ENCODE peak calls at places on chromosome 19, in six cellular contexts. One of them, this sample, is unnamed.

GRCh38 chr19:53849237-53849676 is 18.4 kb upstream of the MYADM start:
- DNase-seq in uterus: no peak
- DNase-seq in upper lobe of left lung: no peak
- DNase-seq in lung: no peak
- DNase-seq in aorta: no peak
- DNase-seq in kidney: no peak
- DNase-seq in this sample: peak; percentile 53

GRCh38 chr19:6161271-6161850 is 25.9 kb downstream of the ACSBG2 start:
- DNase-seq in upper lobe of left lung: no peak
- DNase-seq in uterus: peak; percentile 58
- DNase-seq in lung: peak; percentile 56
- DNase-seq in kidney: peak; percentile 76
- DNase-seq in aorta: no peak
- DNase-seq in this sample: peak; percentile 63

GRCh38 chr19:1085676-1086442 is 9.3 kb downstream of the POLR2E start:
- DNase-seq in lung: no peak
- DNase-seq in kidney: no peak
- DNase-seq in aorta: no peak
- DNase-seq in uterus: no peak
- DNase-seq in upper lobe of left lung: peak; percentile 81
- DNase-seq in this sample: no peak

GRCh38 chr19:13012690-13013608 is 17.7 kb downstream of the NFIX start:
- DNase-seq in upper lobe of left lung: peak; percentile 84
- DNase-seq in uterus: peak; percentile 88
- DNase-seq in lung: no peak
- DNase-seq in kidney: peak; percentile 91
- DNase-seq in aorta: peak; percentile 74
- DNase-seq in this sample: no peak

GRCh38 chr19:7272856-7273578 is 21.2 kb downstream of the INSR start:
- DNase-seq in kidney: no peak
- DNase-seq in aorta: no peak
- DNase-seq in uterus: no peak
- DNase-seq in lung: no peak
- DNase-seq in upper lobe of left lung: no peak
- DNase-seq in this sample: no peak

GRCh38 chr19:36577271-36577996 is 4.3 kb upstream of the ZNF529 start:
- DNase-seq in kidney: no peak
- DNase-seq in upper lobe of left lung: no peak
- DNase-seq in aorta: no peak
- DNase-seq in lung: no peak
- DNase-seq in uterus: no peak
- DNase-seq in this sample: no peak

GRCh38 chr19:5225486-5226345 is 114.9 kb downstream of the PTPRS start:
- DNase-seq in lung: no peak
- DNase-seq in uterus: no peak
- DNase-seq in kidney: no peak
- DNase-seq in aorta: no peak
- DNase-seq in upper lobe of left lung: no peak
- DNase-seq in this sample: no peak

GRCh38 chr19:4909897-4910593 is 744 bp downstream of the UHRF1 start:
- DNase-seq in kidney: peak; percentile 96
- DNase-seq in aorta: peak; percentile 95
- DNase-seq in upper lobe of left lung: peak; percentile 99
- DNase-seq in uterus: peak; percentile 86
- DNase-seq in lung: peak; percentile 89
- DNase-seq in this sample: peak; percentile 93

GRCh38 chr19:11465605-11466004 is 15.2 kb downstream of the ELAVL3 start:
- DNase-seq in uterus: no peak
- DNase-seq in kidney: no peak
- DNase-seq in aorta: no peak
- DNase-seq in upper lobe of left lung: no peak
- DNase-seq in lung: no peak
- DNase-seq in this sample: no peak

GRCh38 chr19:38389957-38390924 is 1.7 kb downstream of the SPRED3 start:
- DNase-seq in uterus: no peak
- DNase-seq in aorta: no peak
- DNase-seq in lung: no peak
- DNase-seq in kidney: no peak
- DNase-seq in upper lobe of left lung: no peak
- DNase-seq in this sample: no peak

GRCh38 chr19:17680235-17680722 is 7.9 kb downstream of the UNC13A start:
- DNase-seq in uterus: peak; percentile 58
- DNase-seq in upper lobe of left lung: peak; percentile 92
- DNase-seq in kidney: peak; percentile 94
- DNase-seq in aorta: peak; percentile 91
- DNase-seq in lung: peak; percentile 42
- DNase-seq in this sample: peak; percentile 88

GRCh38 chr19:27745978-27746542 is 1466.9 kb downstream of the UQCRFS1 start:
- DNase-seq in lung: peak; percentile 9
- DNase-seq in kidney: no peak
- DNase-seq in uterus: no peak
- DNase-seq in aorta: no peak
- DNase-seq in upper lobe of left lung: no peak
- DNase-seq in this sample: no peak

GRCh38 chr19:13644648-13645047 is 119.7 kb upstream of the MRI1 start:
- DNase-seq in lung: no peak
- DNase-seq in uterus: no peak
- DNase-seq in upper lobe of left lung: no peak
- DNase-seq in aorta: no peak
- DNase-seq in kidney: no peak
- DNase-seq in this sample: no peak

GRCh38 chr19:49971991-49972401 is 11.0 kb upstream of the SIGLEC11 start:
- DNase-seq in upper lobe of left lung: no peak
- DNase-seq in kidney: peak; percentile 52
- DNase-seq in aorta: no peak
- DNase-seq in uterus: no peak
- DNase-seq in lung: no peak
- DNase-seq in this sample: no peak

GRCh38 chr19:43525836-43526771 is 897 bp downstream of the ETHE1 start:
- DNase-seq in lung: no peak
- DNase-seq in upper lobe of left lung: no peak
- DNase-seq in uterus: no peak
- DNase-seq in aorta: peak; percentile 63
- DNase-seq in kidney: peak; percentile 82
- DNase-seq in this sample: no peak

GRCh38 chr19:844300-844971 is 3.6 kb downstream of the PRTN3 start:
- DNase-seq in kidney: no peak
- DNase-seq in upper lobe of left lung: no peak
- DNase-seq in lung: no peak
- DNase-seq in uterus: no peak
- DNase-seq in aorta: no peak
- DNase-seq in this sample: no peak

GRCh38 chr19:13163609-13164364 is 13.6 kb downstream of the IER2 start:
- DNase-seq in uterus: peak; percentile 88
- DNase-seq in kidney: peak; percentile 97
- DNase-seq in upper lobe of left lung: peak; percentile 92
- DNase-seq in lung: peak; percentile 73
- DNase-seq in aorta: peak; percentile 90
- DNase-seq in this sample: peak; percentile 70

GRCh38 chr19:27780367-27781065 is 1432.4 kb downstream of the UQCRFS1 start:
- DNase-seq in uterus: no peak
- DNase-seq in upper lobe of left lung: no peak
- DNase-seq in kidney: no peak
- DNase-seq in lung: no peak
- DNase-seq in aorta: no peak
- DNase-seq in this sample: no peak

GRCh38 chr19:55702131-55702627 is 27.2 kb downstream of the EPN1 start:
- DNase-seq in uterus: no peak
- DNase-seq in kidney: no peak
- DNase-seq in upper lobe of left lung: peak; percentile 60
- DNase-seq in lung: no peak
- DNase-seq in aorta: no peak
- DNase-seq in this sample: no peak

GRCh38 chr19:56692496-56692895 is 20.9 kb upstream of the ZNF835 start:
- DNase-seq in aorta: no peak
- DNase-seq in kidney: no peak
- DNase-seq in lung: no peak
- DNase-seq in upper lobe of left lung: no peak
- DNase-seq in uterus: no peak
- DNase-seq in this sample: no peak

GRCh38 chr19:1657632-1658445 is 5.4 kb upstream of the TCF3 start:
- DNase-seq in kidney: peak; percentile 72
- DNase-seq in lung: no peak
- DNase-seq in aorta: no peak
- DNase-seq in upper lobe of left lung: peak; percentile 79
- DNase-seq in uterus: no peak
- DNase-seq in this sample: no peak

GRCh38 chr19:51441410-51442390 is 16.6 kb downstream of the SIGLEC8 start:
- DNase-seq in lung: no peak
- DNase-seq in upper lobe of left lung: no peak
- DNase-seq in aorta: no peak
- DNase-seq in kidney: peak; percentile 52
- DNase-seq in uterus: no peak
- DNase-seq in this sample: no peak

GRCh38 chr19:56217039-56217949 is 15.2 kb downstream of the ZSCAN5C start:
- DNase-seq in lung: no peak
- DNase-seq in uterus: no peak
- DNase-seq in kidney: no peak
- DNase-seq in upper lobe of left lung: peak; percentile 84
- DNase-seq in aorta: peak; percentile 48
- DNase-seq in this sample: peak; percentile 20

GRCh38 chr19:6802336-6803035 is 30.0 kb downstream of the VAV1 start:
- DNase-seq in kidney: no peak
- DNase-seq in aorta: peak; percentile 79
- DNase-seq in uterus: peak; percentile 17
- DNase-seq in lung: peak; percentile 53
- DNase-seq in upper lobe of left lung: no peak
- DNase-seq in this sample: peak; percentile 29

GRCh38 chr19:36152061-36152885 is at the start of gene COX7A1:
- DNase-seq in aorta: peak; percentile 80
- DNase-seq in kidney: peak; percentile 90
- DNase-seq in lung: no peak
- DNase-seq in uterus: peak; percentile 74
- DNase-seq in upper lobe of left lung: peak; percentile 89
- DNase-seq in this sample: peak; percentile 86

GRCh38 chr19:1064661-1065605 is 2.0 kb upstream of the ARHGAP45 start:
- DNase-seq in uterus: no peak
- DNase-seq in aorta: peak; percentile 79
- DNase-seq in lung: peak; percentile 71
- DNase-seq in kidney: peak; percentile 90
- DNase-seq in upper lobe of left lung: peak; percentile 96
- DNase-seq in this sample: peak; percentile 72

DNA sequence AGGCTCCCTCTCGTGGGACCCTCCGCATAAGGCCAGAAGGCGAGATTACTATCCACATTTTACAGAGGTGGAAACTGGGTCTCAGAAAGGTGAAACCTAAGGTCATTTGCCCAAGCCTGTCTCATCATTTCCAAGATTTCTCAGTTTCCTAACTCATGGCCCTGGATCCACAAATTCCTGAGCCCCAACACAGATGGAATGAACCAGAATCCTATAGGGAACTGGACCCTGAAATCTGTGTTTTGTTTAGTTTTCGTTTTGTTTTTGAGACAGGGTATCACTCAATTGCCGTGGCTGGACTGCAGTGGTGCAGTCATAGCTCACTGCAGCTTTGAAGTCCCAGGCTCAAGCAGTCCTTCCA is 563 bp upstream of the GNG7 start:
- DNase-seq in aorta: no peak
- DNase-seq in upper lobe of left lung: no peak
- DNase-seq in lung: no peak
- DNase-seq in uterus: no peak
- DNase-seq in kidney: no peak
- DNase-seq in this sample: no peak
- H3K4me3 ChIP-seq in aorta: peak overlapping the region; percentile 14
- H3K4me3 ChIP-seq in upper lobe of left lung: peak overlapping the region; percentile 79
- H3K4me3 ChIP-seq in lung: no peak overlapping the region
- H3K4me3 ChIP-seq in uterus: peak overlapping the region; percentile 47
- H3K4me3 ChIP-seq in kidney: peak overlapping the region; percentile 2
- H3K4me3 ChIP-seq in this sample: no peak overlapping the region

GRCh38 chr19:34731964-34732363 is 2.1 kb upstream of the ZNF181 start:
- DNase-seq in upper lobe of left lung: peak; percentile 58
- DNase-seq in uterus: no peak
- DNase-seq in kidney: no peak
- DNase-seq in aorta: peak; percentile 44
- DNase-seq in lung: no peak
- DNase-seq in this sample: no peak

GRCh38 chr19:34733266-34733825 is 697 bp upstream of the ZNF181 start:
- DNase-seq in aorta: no peak
- DNase-seq in kidney: peak; percentile 79
- DNase-seq in upper lobe of left lung: no peak
- DNase-seq in lung: peak; percentile 59
- DNase-seq in uterus: peak; percentile 48
- DNase-seq in this sample: no peak

GRCh38 chr19:34732548-34733255 is 1.3 kb upstream of the ZNF181 start:
- DNase-seq in upper lobe of left lung: peak; percentile 33
- DNase-seq in aorta: peak; percentile 46
- DNase-seq in kidney: peak; percentile 64
- DNase-seq in uterus: peak; percentile 28
- DNase-seq in lung: no peak
- DNase-seq in this sample: no peak

GRCh38 chr19:34734601-34735103 is 609 bp downstream of the ZNF181 start:
- DNase-seq in aorta: no peak
- DNase-seq in kidney: no peak
- DNase-seq in upper lobe of left lung: no peak
- DNase-seq in uterus: no peak
- DNase-seq in lung: no peak
- DNase-seq in this sample: no peak

GRCh38 chr19:34733826-34734600 is at the start of gene ZNF181:
- DNase-seq in lung: peak; percentile 89
- DNase-seq in kidney: peak; percentile 95
- DNase-seq in aorta: peak; percentile 93
- DNase-seq in uterus: peak; percentile 83
- DNase-seq in upper lobe of left lung: peak; percentile 94
- DNase-seq in this sample: peak; percentile 92
- H3K27ac ChIP-seq in lung: peak within 1 kb of the TSS; percentile 99
- H3K27ac ChIP-seq in kidney: peak within 1 kb of the TSS; percentile 96
- H3K27ac ChIP-seq in aorta: peak within 1 kb of the TSS; percentile 95
- H3K27ac ChIP-seq in uterus: peak within 1 kb of the TSS; percentile 97
- H3K27ac ChIP-seq in upper lobe of left lung: peak within 1 kb of the TSS; percentile 97
- H3K27ac ChIP-seq in this sample: peak within 1 kb of the TSS; percentile 98

GRCh38 chr19:16117594-16118033 is 5.9 kb downstream of the RAB8A start:
- DNase-seq in aorta: no peak
- DNase-seq in kidney: no peak
- DNase-seq in lung: no peak
- DNase-seq in uterus: no peak
- DNase-seq in upper lobe of left lung: no peak
- DNase-seq in this sample: no peak
- H3K4me3 ChIP-seq in aorta: no peak overlapping the region
- H3K4me3 ChIP-seq in kidney: no peak overlapping the region
- H3K4me3 ChIP-seq in lung: no peak overlapping the region
- H3K4me3 ChIP-seq in uterus: no peak overlapping the region
- H3K4me3 ChIP-seq in upper lobe of left lung: no peak overlapping the region
- H3K4me3 ChIP-seq in this sample: no peak overlapping the region

GRCh38 chr19:46745521-46746280 is at the start of gene FKRP:
- DNase-seq in lung: no peak
- DNase-seq in aorta: peak; percentile 61
- DNase-seq in uterus: no peak
- DNase-seq in upper lobe of left lung: peak; percentile 89
- DNase-seq in kidney: peak; percentile 79
- DNase-seq in this sample: no peak
- H3K27ac ChIP-seq in lung: peak within 1 kb of the TSS; percentile 93
- H3K27ac ChIP-seq in aorta: no peak within 1 kb of the TSS
- H3K27ac ChIP-seq in uterus: peak within 1 kb of the TSS; percentile 95
- H3K27ac ChIP-seq in upper lobe of left lung: peak within 1 kb of the TSS; percentile 98
- H3K27ac ChIP-seq in kidney: peak within 1 kb of the TSS; percentile 57
- H3K27ac ChIP-seq in this sample: peak within 1 kb of the TSS; percentile 98

GRCh38 chr19:40281381-40282208 is 3.5 kb downstream of the AKT2 start:
- DNase-seq in lung: no peak
- DNase-seq in aorta: no peak
- DNase-seq in uterus: no peak
- DNase-seq in upper lobe of left lung: no peak
- DNase-seq in kidney: no peak
- DNase-seq in this sample: no peak
- H3K4me3 ChIP-seq in lung: no peak overlapping the region
- H3K4me3 ChIP-seq in aorta: no peak overlapping the region
- H3K4me3 ChIP-seq in uterus: no peak overlapping the region
- H3K4me3 ChIP-seq in upper lobe of left lung: no peak overlapping the region
- H3K4me3 ChIP-seq in kidney: no peak overlapping the region
- H3K4me3 ChIP-seq in this sample: no peak overlapping the region

This sample was measured in heart right ventricle.